ENCODE peak calls at places on chromosomes 5 and 9, in eight cellular contexts. F is hepatocyte, R is kidney, D is ovary, P is neuronal stem cell, W is psoas muscle, L is body of pancreas, N is iPS DF 6.9. Y is an unnamed sample.

GRCh38 chr5:10424124-10424731 is 17.5 kb upstream of the ROPN1L start:
- DNase-seq in F (peak; percentile 52), R (no peak), D (no peak), P (no peak), W (no peak), L (no peak), N (peak; percentile 9), Y (peak; percentile 13)

GRCh38 chr5:176716320-176716719 is 69.0 kb downstream of the TSPAN17 start:
- DNase-seq in F (peak; percentile 37), R (no peak), D (no peak), P (no peak), W (no peak), L (no peak), N (no peak), Y (no peak)

GRCh38 chr9:35933525-35934067 is 24.3 kb downstream of the SPAAR start:
- DNase-seq in F (no peak), R (no peak), D (no peak), P (no peak), W (no peak), L (no peak), N (no peak), Y (no peak)

GRCh38 chr5:78543916-78544315 is 104.7 kb downstream of the LHFPL2 start:
- DNase-seq in F (no peak), R (no peak), D (no peak), P (no peak), W (no peak), L (no peak), N (no peak), Y (no peak)

GRCh38 chr5:58890265-58890664 is 307.4 kb downstream of the RAB3C start:
- DNase-seq in F (no peak), R (no peak), D (peak; percentile 42), P (no peak), W (peak; percentile 53), L (no peak), N (no peak), Y (no peak)

GRCh38 chr5:115366223-115366622 is 69.8 kb upstream of the CCDC112 start:
- DNase-seq in F (peak; percentile 66), R (no peak), D (no peak), P (no peak), W (peak; percentile 59), L (no peak), N (no peak), Y (no peak)

GRCh38 chr5:31774779-31775178 is 135.8 kb downstream of the PDZD2 start:
- DNase-seq in F (peak; percentile 42), R (no peak), D (no peak), P (no peak), W (no peak), L (no peak), N (no peak), Y (no peak)

GRCh38 chr9:107007361-107007760 is 144.4 kb downstream of the ZNF462 start:
- DNase-seq in F (no peak), R (no peak), D (no peak), P (no peak), W (no peak), L (no peak), N (no peak), Y (no peak)

GRCh38 chr5:71905804-71906711 is 187.0 kb downstream of the CARTPT start:
- DNase-seq in F (no peak), R (no peak), D (no peak), P (no peak), W (no peak), L (peak; percentile 38), N (no peak), Y (no peak)

GRCh38 chr5:167777746-167778145 is 513.7 kb upstream of the WWC1 start:
- DNase-seq in F (no peak), R (no peak), D (no peak), P (no peak), W (no peak), L (no peak), N (no peak), Y (no peak)

GRCh38 chr9:95822583-95823431 is 52.7 kb upstream of the ERCC6L2 start:
- DNase-seq in F (peak; percentile 54), R (no peak), D (no peak), P (no peak), W (no peak), L (no peak), N (no peak), Y (no peak)

GRCh38 chr5:57833489-57833888 is 350.9 kb upstream of the ACTBL2 start:
- DNase-seq in F (no peak), R (no peak), D (no peak), P (no peak), W (no peak), L (no peak), N (no peak), Y (no peak)

GRCh38 chr9:115944166-115944948 is 209.2 kb upstream of the PAPPA start:
- DNase-seq in F (peak; percentile 76), R (peak; percentile 77), D (peak; percentile 53), P (no peak), W (peak; percentile 89), L (peak; percentile 47), N (peak; percentile 2), Y (peak; percentile 99)

DNA sequence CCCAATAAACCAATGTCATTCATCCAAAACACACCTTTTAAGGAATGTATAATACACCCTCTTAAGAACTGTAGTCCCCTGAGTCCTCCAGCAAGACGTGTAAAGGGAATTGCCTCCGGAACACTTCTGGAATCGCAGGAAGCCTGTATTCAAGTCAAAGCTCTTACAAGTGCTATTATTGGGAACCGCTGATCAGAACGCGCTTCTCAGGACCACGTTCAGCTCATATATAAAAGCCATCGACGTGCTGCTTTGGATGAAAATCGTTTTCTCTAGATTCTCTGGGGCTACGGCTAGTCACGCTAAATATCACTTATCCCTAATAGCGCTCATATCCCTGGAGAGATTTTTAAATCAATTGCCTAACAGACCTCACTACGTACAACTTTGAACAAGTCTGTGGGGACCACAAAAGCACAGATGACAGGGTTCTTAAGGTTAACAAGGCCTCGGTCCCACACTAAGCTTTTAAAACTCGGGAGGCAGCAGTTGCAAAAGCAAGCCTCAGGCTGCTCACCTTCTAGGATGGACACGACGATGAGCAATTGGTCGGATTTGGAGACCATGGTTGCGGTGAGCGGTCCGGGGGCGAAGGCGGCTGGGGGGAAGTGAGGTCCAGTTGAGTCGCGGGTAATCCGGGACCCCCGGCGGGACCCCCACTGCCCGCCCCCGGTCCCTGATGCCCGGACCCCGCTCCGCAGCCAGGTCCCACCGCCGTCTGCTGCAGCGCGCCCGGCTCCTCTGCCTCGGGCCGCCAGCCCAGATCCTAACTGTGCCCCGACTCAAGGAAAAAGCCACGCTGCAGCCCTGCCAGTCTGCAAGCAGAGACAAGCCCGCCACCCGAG is 548 bp downstream of the CEP120 start:
- DNase-seq in F (peak; percentile 20), R (no peak), D (no peak), P (peak; percentile 17), W (no peak), L (no peak), N (no peak), Y (peak; percentile 6)
- H3K27ac ChIP-seq in F (peak overlapping the region; percentile 72), R (peak overlapping the region; percentile 71), D (peak overlapping the region; percentile 79), P (peak overlapping the region; percentile 73), W (peak overlapping the region; percentile 83), L (peak overlapping the region; percentile 81), N (no peak overlapping the region), Y (peak overlapping the region; percentile 79)

GRCh38 chr9:125748511-125749099 is 1.4 kb downstream of the PBX3 start:
- DNase-seq in F (peak; percentile 15), R (no peak), D (peak; percentile 44), P (no peak), W (peak; percentile 48), L (peak; percentile 14), N (no peak), Y (no peak)

GRCh38 chr9:125750656-125751035 is 3.5 kb downstream of the PBX3 start:
- DNase-seq in F (no peak), R (no peak), D (no peak), P (peak; percentile 54), W (no peak), L (no peak), N (no peak), Y (no peak)

GRCh38 chr9:125749287-125749935 is 2.2 kb downstream of the PBX3 start:
- DNase-seq in F (no peak), R (no peak), D (no peak), P (no peak), W (no peak), L (no peak), N (no peak), Y (no peak)

GRCh38 chr9:125752070-125752628 is 5.0 kb downstream of the PBX3 start:
- DNase-seq in F (no peak), R (no peak), D (no peak), P (no peak), W (no peak), L (no peak), N (no peak), Y (no peak)

DNA sequence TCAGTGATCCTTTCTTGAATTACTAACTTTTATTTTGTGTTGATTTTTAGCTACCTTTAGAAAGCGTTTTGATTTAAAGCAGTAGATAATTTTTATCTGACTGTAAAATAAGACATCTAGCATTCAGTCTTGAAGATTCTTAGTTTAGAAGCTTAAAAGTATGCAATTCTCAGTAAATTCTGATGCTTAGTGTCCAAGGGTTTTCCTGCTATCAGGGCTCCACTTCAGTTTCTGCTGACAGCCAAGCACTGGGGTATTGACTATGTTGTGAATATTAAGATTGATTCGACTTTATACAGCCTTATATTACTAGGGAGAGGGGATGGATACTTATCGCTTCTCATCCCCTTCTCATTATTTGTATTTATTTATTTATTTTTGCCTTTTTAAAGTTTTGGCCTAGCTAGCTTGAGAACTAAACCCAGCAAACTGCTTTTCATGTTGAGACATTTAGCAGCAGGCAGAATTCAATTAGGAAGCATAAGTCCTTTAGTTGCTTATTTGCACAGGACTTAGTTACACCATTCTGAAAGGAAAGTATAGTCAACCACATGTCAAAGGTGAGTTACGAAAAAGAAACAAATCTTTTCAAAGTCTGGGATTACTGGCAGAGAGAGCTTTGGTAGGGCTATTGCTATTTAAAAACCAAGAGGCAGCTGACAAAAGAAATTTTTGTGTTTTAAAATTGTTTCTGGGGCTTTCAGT is 2.9 kb downstream of the PBX3 start:
- DNase-seq in F (no peak), R (no peak), D (no peak), P (peak; percentile 56), W (no peak), L (no peak), N (no peak), Y (peak; percentile 62)
- H3K27ac ChIP-seq in F (no peak overlapping the region), R (no peak overlapping the region), D (no peak overlapping the region), P (no peak overlapping the region), W (no peak overlapping the region), L (peak overlapping the region; percentile 17), N (no peak overlapping the region), Y (peak overlapping the region; percentile 26)

GRCh38 chr5:169165052-169165451 is 135.9 kb downstream of the SLIT3 start:
- DNase-seq in F (no peak), R (no peak), D (no peak), P (no peak), W (no peak), L (no peak), N (no peak), Y (no peak)
- H3K27ac ChIP-seq in F (peak overlapping the region; percentile 13), R (no peak overlapping the region), D (no peak overlapping the region), P (peak overlapping the region; percentile 7), W (no peak overlapping the region), L (no peak overlapping the region), N (no peak overlapping the region), Y (no peak overlapping the region)

DNA sequence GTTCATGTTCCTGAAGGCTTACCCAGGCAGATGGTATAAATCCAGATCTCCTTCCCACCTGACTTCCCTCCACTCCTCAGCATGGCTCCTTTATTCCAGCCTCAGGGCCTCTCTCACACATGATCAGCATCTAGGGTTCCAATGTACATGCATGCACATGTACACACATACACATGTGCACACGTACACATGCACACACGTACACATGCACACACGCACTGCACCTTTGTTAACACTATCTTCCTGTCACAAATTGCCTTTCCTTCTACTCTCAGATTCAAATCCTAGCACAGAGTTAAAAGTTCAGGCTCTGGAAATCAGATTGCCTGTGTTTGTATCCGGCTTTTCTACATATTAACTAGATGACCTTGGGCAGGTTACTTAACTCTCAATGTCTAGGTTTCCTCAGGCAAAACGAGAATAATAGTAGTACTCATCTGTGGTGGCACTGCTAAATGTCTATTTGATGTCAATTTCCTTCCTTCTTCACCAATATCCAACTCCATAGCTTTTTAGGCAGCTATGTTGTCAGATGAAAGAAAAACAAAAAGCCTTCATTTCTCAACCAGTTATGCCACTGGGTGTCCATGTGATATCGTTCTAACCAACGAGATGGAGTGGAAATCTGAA is 12.8 kb upstream of the SELENOP start:
- DNase-seq in F (no peak), R (no peak), D (no peak), P (no peak), W (no peak), L (no peak), N (no peak), Y (peak; percentile 94)
- H3K27ac ChIP-seq in F (peak overlapping the region; percentile 35), R (no peak overlapping the region), D (no peak overlapping the region), P (no peak overlapping the region), W (no peak overlapping the region), L (peak overlapping the region; percentile 39), N (no peak overlapping the region), Y (peak overlapping the region; percentile 80)